ENCODE peak calls at places on chromosomes 5 and 9, in six cellular contexts. T is mammary epithelial cell, Y is H1, L is HCT116, R is dorsolateral prefrontal cortex, Z is pancreas. H is an unnamed sample.

GRCh38 chr5:83645936-83646335 is 74.7 kb downstream of the HAPLN1 start:
- DNase-seq in L (no peak), Y (no peak), Z (no peak), T (no peak), R (no peak), H (no peak)

GRCh38 chr9:129653819-129654528 is 11.5 kb upstream of the PRRX2 start:
- DNase-seq in Y (no peak), T (no peak), Z (no peak), R (no peak), L (no peak), H (no peak)

GRCh38 chr9:108374606-108375005 is 481.2 kb downstream of the ACTL7B start:
- DNase-seq in R (no peak), L (no peak), T (peak), Z (no peak), Y (no peak), H (no peak)

GRCh38 chr5:78602400-78602799 is 46.2 kb downstream of the LHFPL2 start:
- DNase-seq in Y (no peak), R (no peak), T (no peak), L (no peak), Z (no peak), H (no peak)

GRCh38 chr5:57735754-57736153 is 253.1 kb upstream of the ACTBL2 start:
- DNase-seq in T (peak), R (no peak), L (peak), Y (no peak), Z (no peak), H (no peak)

GRCh38 chr5:137004279-137004678 is 494.8 kb downstream of the SPOCK1 start:
- DNase-seq in T (no peak), R (no peak), Y (no peak), Z (no peak), L (no peak), H (no peak)

GRCh38 chr9:581673-582497 is 259.6 kb upstream of the DMRT1 start:
- DNase-seq in T (no peak), Z (peak), L (peak), Y (no peak), R (no peak), H (no peak)

GRCh38 chr9:124268248-124268647 is 10.5 kb downstream of the NEK6 start:
- DNase-seq in Z (no peak), R (no peak), Y (no peak), L (no peak), T (no peak), H (no peak)

GRCh38 chr5:178730940-178731265 is 444 bp upstream of the ZNF354A start:
- DNase-seq in L (no peak), R (no peak), T (no peak), Y (no peak), Z (no peak), H (no peak)

GRCh38 chr5:1505506-1506241 is 18.1 kb downstream of the LPCAT1 start:
- DNase-seq in Y (no peak), L (no peak), Z (peak), T (no peak), R (no peak), H (no peak)

GRCh38 chr5:14373685-14374084 is 207.9 kb upstream of the OTULINL start:
- DNase-seq in T (no peak), Z (peak), L (no peak), R (no peak), Y (no peak), H (no peak)

GRCh38 chr9:16571127-16571848 is 299.2 kb downstream of the BNC2 start:
- DNase-seq in R (no peak), Y (no peak), Z (no peak), L (no peak), T (no peak), H (no peak)

GRCh38 chr5:100142607-100143006 is 392.6 kb upstream of the FAM174A start:
- DNase-seq in T (no peak), R (no peak), L (no peak), Y (no peak), Z (no peak), H (no peak)

GRCh38 chr5:107985144-107985543 is 314.4 kb upstream of the EFNA5 start:
- DNase-seq in T (no peak), Z (peak), R (no peak), L (peak), Y (no peak), H (peak)

GRCh38 chr9:134287591-134288518 is 38.4 kb upstream of the RXRA start:
- DNase-seq in L (no peak), R (no peak), Z (peak), T (no peak), Y (no peak), H (no peak)

GRCh38 chr9:78130004-78130403 is 98.4 kb upstream of the GNAQ start:
- DNase-seq in Z (no peak), L (peak), R (peak), T (peak), Y (peak), H (no peak)

GRCh38 chr9:123003467-123003866 is 30.0 kb upstream of the GPR21 start:
- DNase-seq in Z (no peak), R (no peak), L (no peak), T (no peak), Y (no peak), H (no peak)

GRCh38 chr5:82847564-82847963 is 229.6 kb downstream of the TMEM167A start:
- DNase-seq in Z (no peak), T (no peak), R (no peak), Y (no peak), L (no peak), H (no peak)

GRCh38 chr5:112757468-112758208 is 20.0 kb downstream of the APC start:
- DNase-seq in Z (no peak), Y (no peak), T (peak), L (peak), R (no peak), H (no peak)

GRCh38 chr5:108432024-108432423 is 50.1 kb upstream of the FBXL17 start:
- DNase-seq in R (no peak), Z (no peak), T (no peak), Y (no peak), L (no peak), H (no peak)

GRCh38 chr5:134550271-134551214 is 25.1 kb downstream of the JADE2 start:
- DNase-seq in T (no peak), R (no peak), Y (no peak), L (no peak), Z (no peak), H (no peak)

GRCh38 chr9:128160603-128160987 is 530 bp downstream of the BBLN start:
- DNase-seq in Y (no peak), L (no peak), R (no peak), Z (no peak), T (no peak), H (no peak)

GRCh38 chr9:83622814-83623633 is at the start of gene IDNK:
- DNase-seq in L (peak), Z (peak), Y (no peak), R (peak), T (peak), H (peak)

GRCh38 chr5:181058786-181059296 is 18.8 kb downstream of the BTNL9 start:
- DNase-seq in T (no peak), L (no peak), R (no peak), Y (no peak), Z (no peak), H (no peak)
- H3K4me3 ChIP-seq in T (no peak), L (no peak), R (no peak), Y (peak), Z (no peak), H (no peak)

GRCh38 chr9:89171693-89172092 is 6.9 kb downstream of the SHC3 start:
- DNase-seq in R (no peak), T (no peak), Z (no peak), Y (no peak), L (no peak), H (no peak)
- TF ChIP-seq CTCF in R (no peak), T (peak), Z (no peak), Y (peak), L (peak), H (no peak)

DNA sequence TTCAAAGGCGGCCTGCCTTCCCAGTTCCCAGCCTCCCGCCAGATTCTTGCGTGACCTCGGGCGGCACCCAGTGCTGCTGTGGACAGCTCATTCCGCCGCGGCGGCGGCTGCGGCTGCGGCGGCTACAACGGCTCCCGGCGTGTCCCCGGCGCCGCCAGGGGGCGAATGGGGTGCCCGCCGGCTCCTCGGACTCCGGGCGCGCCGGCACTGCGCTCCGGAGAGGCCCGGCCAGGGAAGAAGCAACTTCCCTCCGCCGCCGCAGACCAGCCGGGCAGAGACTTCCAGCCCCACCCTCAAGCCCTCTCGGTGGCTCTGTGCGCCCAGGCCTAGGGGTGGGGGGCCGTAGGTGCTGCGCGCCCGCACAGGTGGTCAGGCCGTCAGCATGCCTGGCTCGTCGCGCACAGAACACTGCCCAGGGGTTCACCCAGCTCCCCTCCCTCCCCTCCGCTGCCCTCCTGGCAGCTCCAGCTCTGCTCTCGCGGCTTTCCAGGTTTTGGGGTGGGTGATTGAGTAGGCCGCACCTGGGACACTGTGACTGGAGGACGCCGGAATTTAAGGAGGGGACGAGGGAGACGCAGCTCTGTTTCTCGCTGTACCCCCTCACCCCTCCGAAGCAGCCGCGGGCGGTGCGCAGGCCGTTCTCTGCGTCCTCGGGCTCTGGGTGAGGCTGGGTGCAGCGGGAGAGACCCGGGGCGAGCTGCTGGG is 20.2 kb downstream of the IGIP start:
- DNase-seq in L (no peak), T (peak), R (no peak), Z (peak), Y (no peak), H (peak)
- H3K4me3 ChIP-seq in L (peak), T (no peak), R (peak), Z (no peak), Y (peak), H (peak)

DNA sequence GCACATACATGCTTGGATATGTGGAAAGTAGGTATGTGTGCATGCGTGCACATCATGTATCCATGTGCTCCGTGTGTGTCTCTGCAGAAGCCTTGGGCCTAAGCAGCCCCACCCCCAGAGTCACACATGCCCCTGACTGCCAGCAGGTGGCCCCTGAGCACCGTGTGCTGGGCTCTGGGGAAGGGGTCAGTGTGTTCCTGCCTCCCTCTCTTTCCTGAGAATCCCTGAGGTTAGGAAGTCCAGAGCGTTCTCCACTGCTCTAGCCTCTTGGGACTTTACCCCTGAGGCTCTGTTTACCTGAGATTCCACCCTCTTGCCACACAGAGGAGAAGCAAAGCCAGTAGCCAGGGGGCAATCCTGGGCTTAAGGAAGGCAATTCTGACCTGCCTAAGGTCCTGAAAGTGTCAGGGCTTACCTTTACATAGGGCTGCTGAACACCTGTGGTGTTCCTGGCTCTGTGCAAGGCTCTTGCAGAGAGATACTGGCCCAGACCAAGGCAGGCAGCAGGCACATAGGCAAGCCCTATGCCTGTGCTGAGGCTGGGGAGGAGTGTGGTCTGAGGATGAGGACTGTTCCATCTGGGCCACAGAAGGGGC is 207.3 kb downstream of the TMEM38B start:
- DNase-seq in Z (no peak), R (peak), T (peak), L (no peak), Y (peak), H (no peak)
- TF ChIP-seq CTCF in Z (no peak), R (peak), T (peak), L (peak), Y (peak), H (peak)

DNA sequence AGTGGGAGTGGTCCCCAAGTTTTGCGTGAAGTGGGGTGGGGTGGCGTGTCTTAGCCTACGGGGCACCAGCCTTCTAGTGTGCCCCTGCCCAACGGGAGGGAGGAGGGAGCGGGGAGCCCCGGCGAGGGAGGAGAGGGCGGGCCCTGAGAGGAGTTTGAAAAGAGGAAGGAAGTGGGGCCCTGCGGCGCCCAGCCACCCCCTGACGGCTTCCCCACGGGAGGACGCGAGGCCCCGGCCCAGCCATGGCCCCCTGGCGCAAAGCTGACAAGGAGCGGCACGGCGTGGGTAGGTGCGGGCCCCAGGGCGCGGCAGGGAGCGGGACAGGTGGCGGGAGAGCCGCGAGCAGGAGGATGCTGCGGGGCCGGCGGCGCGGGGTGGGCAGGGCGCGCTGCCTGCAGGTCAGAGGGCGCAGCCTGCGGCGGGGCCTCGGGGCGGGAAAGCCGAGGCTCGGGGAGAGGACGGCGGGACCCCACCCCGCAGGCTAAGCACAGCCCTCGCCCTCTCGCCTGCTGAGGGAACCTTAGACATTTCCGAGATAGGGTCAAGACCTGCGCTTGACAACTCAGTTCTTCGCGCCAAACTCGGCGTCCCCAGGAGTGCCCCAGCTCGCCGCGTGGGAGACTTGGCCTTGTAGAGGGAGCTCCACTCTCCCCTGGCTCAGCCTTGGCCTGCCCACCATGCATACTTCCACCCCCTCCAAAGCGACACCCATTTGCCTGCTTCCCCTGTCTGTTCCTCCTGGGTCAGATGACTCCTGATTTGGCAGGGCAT is at the start of gene DOCK2:
- DNase-seq in R (no peak), Z (no peak), T (no peak), Y (no peak), L (no peak), H (peak)
- H3K4me3 ChIP-seq in R (no peak), Z (no peak), T (no peak), Y (peak), L (no peak), H (peak)

DNA sequence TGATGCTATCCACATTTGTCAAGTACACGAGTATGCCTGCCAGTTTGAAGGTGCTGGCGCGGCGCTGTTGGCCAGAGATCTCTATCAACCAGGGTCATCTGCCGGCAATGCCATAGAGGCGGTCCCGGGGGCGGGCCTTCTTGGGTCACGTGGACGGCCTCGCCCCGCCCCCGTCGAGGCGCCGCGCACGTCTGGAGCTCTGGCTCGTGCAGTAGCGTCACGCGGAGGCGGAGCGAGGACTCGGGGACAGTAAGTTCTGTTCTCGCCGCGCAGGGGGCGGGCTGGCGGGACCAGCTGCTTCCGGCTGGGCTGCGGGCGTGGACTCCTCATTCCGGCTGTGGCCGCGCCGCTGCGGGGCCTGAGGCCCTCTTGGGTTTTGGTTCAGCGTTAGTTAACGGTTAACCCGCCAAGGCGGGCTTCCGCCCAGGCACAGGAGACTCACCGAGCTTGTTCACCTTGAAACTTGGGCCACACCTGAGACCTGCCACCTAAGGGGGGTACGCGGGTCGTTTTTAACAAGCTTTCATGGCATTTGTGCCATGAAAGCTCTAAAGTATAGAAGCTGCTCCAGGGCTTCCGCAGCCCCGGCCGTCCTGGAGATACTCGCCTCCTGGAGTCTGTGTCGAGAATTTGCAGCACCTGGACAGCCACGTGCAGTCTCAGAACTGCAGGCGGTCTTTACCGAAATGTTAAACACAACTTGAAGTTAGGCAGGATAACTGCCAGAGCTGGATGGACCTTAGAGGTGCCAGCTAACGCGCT is at the start of gene RFESD:
- DNase-seq in T (peak), Z (peak), R (peak), L (peak), Y (peak), H (peak)
- TF ChIP-seq CTCF in T (peak), Z (no peak), R (peak), L (peak), Y (no peak), H (peak)

GRCh38 chr5:106451998-106452397 is 1218.7 kb downstream of the EFNA5 start:
- DNase-seq in Z (no peak), R (no peak), Y (no peak), T (no peak), L (no peak), H (no peak)
- H3K4me3 ChIP-seq in Z (no peak), R (no peak), Y (no peak), T (no peak), L (no peak), H (no peak)

GRCh38 chr9:89234636-89235035 is 56.0 kb upstream of the SHC3 start:
- DNase-seq in R (no peak), L (no peak), Z (no peak), T (peak), Y (no peak), H (peak)
- TF ChIP-seq CTCF in R (no peak), L (no peak), Z (no peak), T (no peak), Y (peak), H (no peak)

GRCh38 chr5:176540476-176540899 is 3.3 kb upstream of the RNF44 start:
- DNase-seq in R (no peak), L (no peak), T (no peak), Z (no peak), Y (no peak), H (no peak)

GRCh38 chr5:176540956-176541337 is 3.7 kb upstream of the RNF44 start:
- DNase-seq in Y (no peak), R (no peak), Z (no peak), L (no peak), T (no peak), H (no peak)

GRCh38 chr5:176542135-176542595 is 5.0 kb upstream of the RNF44 start:
- DNase-seq in T (no peak), Z (no peak), L (no peak), Y (no peak), R (no peak), H (no peak)

GRCh38 chr5:176542596-176543427 is 5.6 kb upstream of the RNF44 start:
- DNase-seq in L (no peak), T (no peak), Y (no peak), Z (no peak), R (no peak), H (no peak)

DNA sequence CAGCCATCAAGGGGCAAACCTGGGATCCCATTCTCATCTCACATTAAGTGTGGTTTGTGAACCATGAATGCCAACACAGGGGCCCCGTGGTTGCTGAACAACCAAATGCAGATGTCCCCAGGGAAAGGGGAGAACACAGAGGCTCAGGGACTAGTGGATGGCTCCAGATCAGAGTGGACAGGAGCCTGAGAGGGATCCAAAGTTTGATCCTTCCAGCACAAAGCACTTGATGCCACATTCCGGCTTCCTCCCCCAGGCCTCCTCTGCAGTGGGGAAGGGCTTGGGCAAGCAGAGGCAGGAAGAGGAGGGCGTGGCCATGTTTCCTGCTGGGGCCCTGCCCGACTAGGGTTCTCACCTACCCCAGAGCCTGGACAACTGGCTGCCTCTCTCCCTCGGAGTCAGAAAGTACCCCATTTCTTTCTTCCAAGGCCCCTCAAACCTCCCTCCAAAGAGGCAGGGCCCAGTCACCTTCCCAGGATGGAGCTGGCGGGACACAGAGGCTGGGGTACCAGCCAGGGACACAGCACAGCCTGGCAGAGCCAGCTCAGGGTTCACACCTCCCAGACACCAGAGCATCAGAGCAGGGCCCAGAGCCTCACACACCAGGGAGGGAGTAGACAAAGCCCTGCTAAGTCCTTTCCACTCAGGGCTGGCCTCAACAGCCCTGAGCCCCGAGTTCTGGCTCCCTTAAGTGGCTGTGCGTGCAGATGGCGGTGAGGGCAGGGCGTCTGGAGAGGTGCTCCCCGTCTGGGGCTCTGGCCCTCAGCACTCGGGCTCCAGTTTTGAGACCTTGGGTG is 4.3 kb upstream of the RNF44 start:
- DNase-seq in Y (no peak), R (no peak), L (no peak), T (peak), Z (no peak), H (peak)
- H3K4me3 ChIP-seq in Y (no peak), R (no peak), L (peak), T (no peak), Z (no peak), H (no peak)